ENCODE peak calls at places on chromosome 18, in six cellular contexts. One of them, this sample, is unnamed. For H3K4me1, the result is how much of the 10 kb centered on the place peaks cover.

GRCh38 chr18:62214790-62215189 is 27.7 kb downstream of the RELCH start:
- DNase-seq in colonic mucosa: no peak
- DNase-seq in right cardiac atrium: no peak
- DNase-seq in stomach: no peak
- DNase-seq in thoracic aorta: no peak
- DNase-seq in upper lobe of right lung: no peak
- DNase-seq in this sample: no peak

GRCh38 chr18:48161201-48161910 is 230.9 kb upstream of the SMAD2 start:
- DNase-seq in stomach: peak
- DNase-seq in upper lobe of right lung: peak
- DNase-seq in right cardiac atrium: peak
- DNase-seq in colonic mucosa: peak
- DNase-seq in thoracic aorta: peak
- DNase-seq in this sample: no peak

GRCh38 chr18:63689064-63689463 is 13.7 kb upstream of the SERPINB11 start:
- DNase-seq in stomach: no peak
- DNase-seq in right cardiac atrium: no peak
- DNase-seq in colonic mucosa: no peak
- DNase-seq in upper lobe of right lung: no peak
- DNase-seq in thoracic aorta: no peak
- DNase-seq in this sample: no peak

GRCh38 chr18:79914614-79915160 is 36.8 kb downstream of the SLC66A2 start:
- DNase-seq in stomach: peak
- DNase-seq in colonic mucosa: peak
- DNase-seq in upper lobe of right lung: no peak
- DNase-seq in thoracic aorta: no peak
- DNase-seq in right cardiac atrium: peak
- DNase-seq in this sample: peak

GRCh38 chr18:61893304-61893970 is 630 bp upstream of the RNF152 start:
- DNase-seq in colonic mucosa: peak
- DNase-seq in right cardiac atrium: peak
- DNase-seq in thoracic aorta: no peak
- DNase-seq in upper lobe of right lung: peak
- DNase-seq in stomach: peak
- DNase-seq in this sample: peak

GRCh38 chr18:72543362-72544055 is 633 bp downstream of the CBLN2 start:
- DNase-seq in upper lobe of right lung: no peak
- DNase-seq in colonic mucosa: no peak
- DNase-seq in right cardiac atrium: no peak
- DNase-seq in stomach: no peak
- DNase-seq in thoracic aorta: no peak
- DNase-seq in this sample: no peak

GRCh38 chr18:39805218-39805617 is 2149.8 kb upstream of the PIK3C3 start:
- DNase-seq in thoracic aorta: no peak
- DNase-seq in right cardiac atrium: no peak
- DNase-seq in upper lobe of right lung: no peak
- DNase-seq in stomach: no peak
- DNase-seq in colonic mucosa: no peak
- DNase-seq in this sample: no peak

GRCh38 chr18:9627642-9628041 is 13.3 kb upstream of the PPP4R1 start:
- DNase-seq in right cardiac atrium: no peak
- DNase-seq in thoracic aorta: no peak
- DNase-seq in colonic mucosa: no peak
- DNase-seq in upper lobe of right lung: no peak
- DNase-seq in stomach: no peak
- DNase-seq in this sample: peak

GRCh38 chr18:29840101-29840500 is 1202.4 kb downstream of the DSC3 start:
- DNase-seq in right cardiac atrium: no peak
- DNase-seq in thoracic aorta: no peak
- DNase-seq in colonic mucosa: no peak
- DNase-seq in upper lobe of right lung: no peak
- DNase-seq in stomach: no peak
- DNase-seq in this sample: no peak

GRCh38 chr18:32831781-32832180 is 59.0 kb upstream of the KLHL14 start:
- DNase-seq in stomach: no peak
- DNase-seq in thoracic aorta: no peak
- DNase-seq in right cardiac atrium: no peak
- DNase-seq in upper lobe of right lung: no peak
- DNase-seq in colonic mucosa: no peak
- DNase-seq in this sample: no peak

GRCh38 chr18:59272221-59272888 is 899 bp downstream of the RAX start:
- DNase-seq in stomach: no peak
- DNase-seq in upper lobe of right lung: no peak
- DNase-seq in thoracic aorta: no peak
- DNase-seq in right cardiac atrium: no peak
- DNase-seq in colonic mucosa: no peak
- DNase-seq in this sample: peak

GRCh38 chr18:65906621-65907034 is 155.8 kb downstream of the CDH7 start:
- DNase-seq in thoracic aorta: no peak
- DNase-seq in stomach: no peak
- DNase-seq in upper lobe of right lung: no peak
- DNase-seq in colonic mucosa: peak
- DNase-seq in right cardiac atrium: no peak
- DNase-seq in this sample: no peak

GRCh38 chr18:22345733-22346132 is 72.0 kb downstream of the CTAGE1 start:
- DNase-seq in thoracic aorta: no peak
- DNase-seq in right cardiac atrium: peak
- DNase-seq in upper lobe of right lung: no peak
- DNase-seq in colonic mucosa: peak
- DNase-seq in stomach: no peak
- DNase-seq in this sample: peak

GRCh38 chr18:26159353-26159752 is 25.7 kb downstream of the PSMA8 start:
- DNase-seq in colonic mucosa: no peak
- DNase-seq in upper lobe of right lung: no peak
- DNase-seq in stomach: no peak
- DNase-seq in right cardiac atrium: no peak
- DNase-seq in thoracic aorta: no peak
- DNase-seq in this sample: no peak

GRCh38 chr18:35688757-35689156 is 107.2 kb downstream of the GALNT1 start:
- DNase-seq in thoracic aorta: no peak
- DNase-seq in stomach: no peak
- DNase-seq in upper lobe of right lung: no peak
- DNase-seq in right cardiac atrium: no peak
- DNase-seq in colonic mucosa: no peak
- DNase-seq in this sample: no peak

GRCh38 chr18:68763082-68763481 is 34.8 kb upstream of the CCDC102B start:
- DNase-seq in thoracic aorta: no peak
- DNase-seq in stomach: no peak
- DNase-seq in colonic mucosa: no peak
- DNase-seq in upper lobe of right lung: no peak
- DNase-seq in right cardiac atrium: no peak
- DNase-seq in this sample: no peak

GRCh38 chr18:9708882-9709877 is 1.1 kb downstream of the RAB31 start:
- DNase-seq in colonic mucosa: peak
- DNase-seq in upper lobe of right lung: peak
- DNase-seq in right cardiac atrium: no peak
- DNase-seq in stomach: no peak
- DNase-seq in thoracic aorta: no peak
- DNase-seq in this sample: no peak

GRCh38 chr18:22309191-22309590 is 108.5 kb downstream of the CTAGE1 start:
- DNase-seq in thoracic aorta: no peak
- DNase-seq in upper lobe of right lung: no peak
- DNase-seq in right cardiac atrium: no peak
- DNase-seq in colonic mucosa: no peak
- DNase-seq in stomach: no peak
- DNase-seq in this sample: no peak

GRCh38 chr18:11114653-11115052 is 34.7 kb downstream of the PIEZO2 start:
- DNase-seq in right cardiac atrium: no peak
- DNase-seq in stomach: no peak
- DNase-seq in colonic mucosa: no peak
- DNase-seq in thoracic aorta: no peak
- DNase-seq in upper lobe of right lung: no peak
- DNase-seq in this sample: peak

GRCh38 chr18:3620146-3621119 is 170.5 kb downstream of the TGIF1 start:
- DNase-seq in thoracic aorta: no peak
- DNase-seq in stomach: peak
- DNase-seq in right cardiac atrium: no peak
- DNase-seq in colonic mucosa: peak
- DNase-seq in upper lobe of right lung: no peak
- DNase-seq in this sample: no peak

GRCh38 chr18:54130177-54130576 is 94.3 kb downstream of the MBD2 start:
- DNase-seq in colonic mucosa: no peak
- DNase-seq in right cardiac atrium: no peak
- DNase-seq in thoracic aorta: no peak
- DNase-seq in upper lobe of right lung: no peak
- DNase-seq in stomach: no peak
- DNase-seq in this sample: no peak

GRCh38 chr18:63161728-63162195 is 157.8 kb downstream of the BCL2 start:
- DNase-seq in thoracic aorta: peak
- DNase-seq in colonic mucosa: peak
- DNase-seq in upper lobe of right lung: peak
- DNase-seq in stomach: peak
- DNase-seq in right cardiac atrium: peak
- DNase-seq in this sample: peak

GRCh38 chr18:33034941-33035340 is 262.1 kb upstream of the KLHL14 start:
- DNase-seq in stomach: no peak
- DNase-seq in right cardiac atrium: no peak
- DNase-seq in thoracic aorta: no peak
- DNase-seq in upper lobe of right lung: no peak
- DNase-seq in colonic mucosa: no peak
- DNase-seq in this sample: no peak

GRCh38 chr18:8661754-8662573 is 43.4 kb upstream of the MTCL1 start:
- DNase-seq in stomach: peak
- DNase-seq in colonic mucosa: peak
- DNase-seq in right cardiac atrium: no peak
- DNase-seq in thoracic aorta: no peak
- DNase-seq in upper lobe of right lung: peak
- DNase-seq in this sample: no peak

GRCh38 chr18:35817604-35818352 is 154.7 kb upstream of the RMP24 start:
- DNase-seq in stomach: no peak
- DNase-seq in upper lobe of right lung: no peak
- DNase-seq in right cardiac atrium: no peak
- DNase-seq in colonic mucosa: no peak
- DNase-seq in thoracic aorta: no peak
- DNase-seq in this sample: peak

GRCh38 chr18:48543228-48543627 is 4.4 kb downstream of the CTIF start:
- DNase-seq in colonic mucosa: no peak
- DNase-seq in upper lobe of right lung: no peak
- DNase-seq in thoracic aorta: no peak
- DNase-seq in stomach: no peak
- DNase-seq in right cardiac atrium: no peak
- DNase-seq in this sample: no peak

GRCh38 chr18:9174302-9174701 is 37.7 kb downstream of the ANKRD12 start:
- DNase-seq in thoracic aorta: no peak
- DNase-seq in stomach: no peak
- DNase-seq in colonic mucosa: no peak
- DNase-seq in upper lobe of right lung: no peak
- DNase-seq in right cardiac atrium: no peak
- DNase-seq in this sample: no peak

GRCh38 chr18:64717026-64717425 is 568.1 kb upstream of the LINC00305 start:
- DNase-seq in stomach: no peak
- DNase-seq in colonic mucosa: no peak
- DNase-seq in upper lobe of right lung: no peak
- DNase-seq in thoracic aorta: no peak
- DNase-seq in right cardiac atrium: no peak
- DNase-seq in this sample: no peak

GRCh38 chr18:35182151-35182550 is 58.7 kb upstream of the ZNF397 start:
- DNase-seq in stomach: no peak
- DNase-seq in thoracic aorta: no peak
- DNase-seq in right cardiac atrium: no peak
- DNase-seq in colonic mucosa: no peak
- DNase-seq in upper lobe of right lung: no peak
- DNase-seq in this sample: no peak

GRCh38 chr18:73952296-73952946 is 195.2 kb downstream of the FBXO15 start:
- DNase-seq in thoracic aorta: no peak
- DNase-seq in right cardiac atrium: no peak
- DNase-seq in stomach: no peak
- DNase-seq in upper lobe of right lung: no peak
- DNase-seq in colonic mucosa: no peak
- DNase-seq in this sample: peak
- H3K27ac ChIP-seq in thoracic aorta: no peak
- H3K27ac ChIP-seq in right cardiac atrium: no peak
- H3K27ac ChIP-seq in stomach: no peak
- H3K27ac ChIP-seq in upper lobe of right lung: no peak
- H3K27ac ChIP-seq in colonic mucosa: no peak
- H3K27ac ChIP-seq in this sample: no peak

DNA sequence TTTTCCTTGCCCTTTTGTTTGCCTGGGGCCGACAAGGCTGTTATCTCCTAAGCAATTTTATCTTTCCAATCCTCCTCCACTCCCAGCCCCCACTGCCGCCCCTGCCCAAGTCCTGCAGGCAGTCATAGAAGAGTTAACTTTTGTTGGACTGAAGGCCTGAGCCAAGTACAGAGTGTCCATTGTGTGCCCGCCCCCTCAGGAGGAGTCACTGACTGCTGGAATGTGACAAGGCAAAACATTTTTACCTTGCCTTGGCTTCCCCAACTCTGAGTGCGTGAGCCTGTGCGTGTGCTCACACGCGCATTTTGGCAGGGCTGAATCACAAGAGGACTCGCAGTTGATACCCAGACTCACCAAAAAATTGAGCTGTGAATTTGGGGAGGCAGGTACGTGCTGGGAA is 16.2 kb downstream of the SETBP1 start:
- DNase-seq in right cardiac atrium: peak
- DNase-seq in stomach: peak
- DNase-seq in upper lobe of right lung: no peak
- DNase-seq in colonic mucosa: no peak
- DNase-seq in thoracic aorta: no peak
- DNase-seq in this sample: no peak
- H3K4me1 ChIP-seq in right cardiac atrium: under half
- H3K4me1 ChIP-seq in stomach: half or more
- H3K4me1 ChIP-seq in upper lobe of right lung: under half
- H3K4me1 ChIP-seq in colonic mucosa: under half
- H3K4me1 ChIP-seq in thoracic aorta: half or more
- H3K4me1 ChIP-seq in this sample: half or more

DNA sequence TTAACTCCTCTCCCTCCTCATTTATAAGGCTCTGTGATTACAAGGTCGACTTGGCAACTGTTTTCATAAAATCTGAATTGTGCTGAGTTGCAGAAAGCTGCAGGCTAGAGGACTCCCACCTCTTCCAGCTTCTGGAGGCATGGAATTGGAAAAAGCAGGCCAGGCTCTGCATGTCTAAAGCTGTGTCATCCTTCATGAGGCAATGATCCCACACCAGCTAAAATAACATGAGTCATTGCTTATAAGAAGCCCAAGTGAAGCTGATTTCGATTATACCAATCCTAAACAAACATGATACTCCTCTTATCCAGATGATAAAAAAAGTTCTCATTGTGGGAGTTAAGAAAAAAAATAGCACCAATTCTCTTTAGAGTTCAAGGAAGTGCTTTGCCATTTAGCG is 11.8 kb downstream of the ARHGAP28 start:
- DNase-seq in right cardiac atrium: peak
- DNase-seq in thoracic aorta: no peak
- DNase-seq in colonic mucosa: no peak
- DNase-seq in stomach: no peak
- DNase-seq in upper lobe of right lung: no peak
- DNase-seq in this sample: no peak
- H3K27ac ChIP-seq in right cardiac atrium: peak
- H3K27ac ChIP-seq in thoracic aorta: no peak
- H3K27ac ChIP-seq in colonic mucosa: peak
- H3K27ac ChIP-seq in stomach: no peak
- H3K27ac ChIP-seq in upper lobe of right lung: peak
- H3K27ac ChIP-seq in this sample: no peak

DNA sequence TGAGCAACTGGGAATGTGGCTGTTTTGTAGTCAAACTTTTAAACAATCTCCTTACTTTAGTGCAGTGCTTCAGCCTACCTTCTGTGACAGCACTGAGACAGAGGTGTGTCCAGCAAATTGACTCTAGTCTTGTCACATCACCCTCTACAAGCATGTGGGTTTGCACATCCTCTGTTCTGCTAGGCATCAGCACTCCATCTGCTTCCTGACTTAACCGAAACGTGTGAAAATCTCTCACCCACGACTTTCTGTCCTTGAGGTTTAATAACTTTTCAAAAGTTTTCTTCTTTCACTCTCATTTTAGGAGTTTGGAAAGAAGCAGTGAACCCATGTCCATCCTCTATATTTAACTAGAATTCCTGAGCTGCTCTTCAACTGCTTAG is 42.6 kb downstream of the TTR start:
- DNase-seq in upper lobe of right lung: no peak
- DNase-seq in colonic mucosa: no peak
- DNase-seq in thoracic aorta: no peak
- DNase-seq in right cardiac atrium: no peak
- DNase-seq in stomach: no peak
- DNase-seq in this sample: no peak
- H3K4me1 ChIP-seq in upper lobe of right lung: under half
- H3K4me1 ChIP-seq in colonic mucosa: under half
- H3K4me1 ChIP-seq in thoracic aorta: under half
- H3K4me1 ChIP-seq in right cardiac atrium: under half
- H3K4me1 ChIP-seq in stomach: under half
- H3K4me1 ChIP-seq in this sample: under half

This sample was measured in esophagus muscularis mucosa.